ENCODE peak calls at places on chromosomes 4 and X, in eight cellular contexts. D is AG10803, M is breast epithelium, F is heart right ventricle, B is left ventricle myocardium inferior, Y is A549, W is ovary, V is testis. P is an unnamed sample.

GRCh38 chrX:12894074-12894691 is 12.2 kb upstream of the TLR8 start:
- DNase-seq in W (peak; percentile 49), D (peak; percentile 4), F (no peak), Y (peak; percentile 33), B (peak; percentile 16), V (peak; percentile 72), M (no peak), P (peak; percentile 33)

GRCh38 chr4:68962868-68963267 is 11.3 kb upstream of the UGT2A3 start:
- DNase-seq in V (no peak), D (no peak), F (no peak), Y (no peak), B (no peak), M (no peak), W (no peak), P (no peak)

GRCh38 chrX:143580266-143580665 is 55.6 kb downstream of the SLITRK4 start:
- DNase-seq in D (no peak), W (no peak), F (no peak), B (no peak), Y (no peak), M (no peak), V (peak; percentile 49), P (no peak)

GRCh38 chr4:134024251-134024650 is 177.3 kb downstream of the PABPC4L start:
- DNase-seq in M (no peak), D (no peak), Y (no peak), F (no peak), B (no peak), W (no peak), V (no peak), P (no peak)

GRCh38 chr4:145132521-145133098 is 34.5 kb downstream of the ABCE1 start:
- DNase-seq in F (peak; percentile 7), M (no peak), V (no peak), D (peak; percentile 8), W (no peak), B (no peak), Y (no peak), P (no peak)

GRCh38 chr4:145618912-145619638 is at the start of gene MMAA:
- DNase-seq in F (peak; percentile 96), B (peak; percentile 97), M (peak; percentile 88), V (peak; percentile 96), D (peak; percentile 92), Y (peak; percentile 74), W (peak; percentile 97), P (peak; percentile 93)

GRCh38 chr4:112099701-112100289 is 45.5 kb upstream of the FAM241A start:
- DNase-seq in M (no peak), V (no peak), Y (peak; percentile 22), B (no peak), W (no peak), F (no peak), D (peak; percentile 66), P (no peak)

GRCh38 chrX:111095974-111096870 is at the start of gene PAK3:
- DNase-seq in Y (no peak), B (no peak), F (peak; percentile 20), V (peak; percentile 73), M (peak; percentile 35), W (peak; percentile 68), D (peak; percentile 26), P (peak; percentile 11)

GRCh38 chrX:140360924-140361323 is 143.9 kb downstream of the SOX3 start:
- DNase-seq in W (no peak), F (no peak), D (no peak), V (no peak), B (no peak), Y (no peak), M (no peak), P (no peak)

DNA sequence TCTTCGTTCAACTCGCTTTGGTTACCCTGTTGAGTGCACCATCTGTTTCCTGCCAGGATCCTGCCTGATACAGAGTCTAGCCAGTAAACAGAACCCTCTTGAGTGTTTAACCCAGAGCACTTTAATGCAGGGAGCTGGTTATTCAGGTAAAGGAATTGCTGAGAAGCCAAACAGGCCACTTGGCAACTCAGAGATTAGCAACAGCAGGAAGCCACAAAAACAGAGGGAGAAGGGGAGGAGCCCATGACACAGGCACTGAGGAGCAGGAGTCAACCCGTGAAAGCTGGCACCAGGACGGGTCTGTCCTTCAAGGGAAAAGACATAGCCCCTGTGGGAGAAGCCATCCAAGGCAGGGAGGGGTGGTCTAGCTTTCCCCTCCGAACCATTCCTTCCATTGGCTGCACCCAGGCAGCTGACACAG is 641.4 kb downstream of the ZNF674 start:
- DNase-seq in D (no peak), M (no peak), F (no peak), W (no peak), V (no peak), Y (no peak), B (no peak), P (no peak)
- H3K4me3 ChIP-seq in D (no peak overlapping the region), M (no peak overlapping the region), F (no peak overlapping the region), W (no peak overlapping the region), V (no peak overlapping the region), Y (no peak overlapping the region), B (no peak overlapping the region), P (no peak overlapping the region)

DNA sequence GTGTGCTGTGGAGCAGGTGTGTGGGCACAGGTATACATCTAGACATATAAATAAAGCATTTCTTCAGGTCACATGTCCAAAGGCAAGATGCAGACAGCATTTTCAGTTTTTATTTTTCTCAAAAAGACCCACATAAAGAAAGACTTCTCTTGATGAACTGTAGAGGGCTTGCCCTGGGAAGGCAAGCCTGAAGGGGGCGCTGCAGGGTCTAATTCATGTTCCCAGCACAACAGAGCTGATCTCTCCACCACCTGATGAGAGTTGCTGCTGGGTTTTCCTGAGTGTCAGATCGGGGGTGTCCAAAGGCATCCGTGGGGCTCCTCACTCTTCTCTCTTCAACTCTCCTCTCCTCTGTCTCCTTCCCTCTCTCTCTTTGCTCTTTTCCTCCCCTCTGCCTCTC is 26.6 kb downstream of the ADRA2C start:
- DNase-seq in F (no peak), M (no peak), W (no peak), V (peak; percentile 28), B (no peak), D (no peak), Y (peak; percentile 13), P (no peak)
- TF ChIP-seq CTCF in F (no peak), M (no peak), W (no peak), V (peak; percentile 19), B (no peak), D (no peak), Y (no peak), P (no peak)

GRCh38 chr4:173528378-173529321 is 1.4 kb downstream of the HAND2 start:
- DNase-seq in V (no peak), Y (no peak), M (no peak), W (peak; percentile 71), D (peak; percentile 22), B (peak; percentile 36), F (no peak), P (no peak)

GRCh38 chr4:173532725-173533511 is 2.9 kb upstream of the HAND2 start:
- DNase-seq in M (no peak), D (no peak), Y (no peak), V (no peak), W (no peak), B (no peak), F (no peak), P (no peak)

GRCh38 chr4:173529505-173530325 is at the start of gene HAND2:
- DNase-seq in V (peak; percentile 81), M (no peak), Y (peak; percentile 60), B (peak; percentile 84), W (peak; percentile 90), F (peak; percentile 87), D (peak; percentile 73), P (no peak)

GRCh38 chr4:173531085-173531965 is 1.3 kb upstream of the HAND2 start:
- DNase-seq in M (no peak), F (peak; percentile 70), V (no peak), D (no peak), B (peak; percentile 62), Y (no peak), W (peak; percentile 61), P (no peak)

GRCh38 chr4:173530326-173531062 is 465 bp upstream of the HAND2 start:
- DNase-seq in V (no peak), W (peak; percentile 55), M (no peak), Y (no peak), D (no peak), B (no peak), F (no peak), P (no peak)
- H3K4me3 ChIP-seq in V (peak overlapping the region; percentile 64), W (peak overlapping the region; percentile 70), M (peak overlapping the region; percentile 55), Y (peak overlapping the region; percentile 63), D (peak overlapping the region; percentile 71), B (peak overlapping the region; percentile 84), F (peak overlapping the region; percentile 69), P (no peak overlapping the region)

GRCh38 chr4:21830272-21830671 is 118.3 kb downstream of the KCNIP4 start:
- DNase-seq in B (no peak), Y (no peak), V (no peak), W (no peak), M (no peak), D (no peak), F (no peak), P (no peak)
- TF ChIP-seq CTCF in B (no peak), Y (no peak), V (no peak), W (no peak), M (no peak), D (no peak), F (no peak), P (no peak)

GRCh38 chr4:88799900-88800299 is 102.3 kb upstream of the NAP1L5 start:
- DNase-seq in M (no peak), V (no peak), Y (no peak), D (no peak), F (no peak), B (no peak), W (no peak), P (no peak)
- H3K4me3 ChIP-seq in M (no peak overlapping the region), V (no peak overlapping the region), Y (no peak overlapping the region), D (no peak overlapping the region), F (no peak overlapping the region), B (no peak overlapping the region), W (no peak overlapping the region), P (no peak overlapping the region)

DNA sequence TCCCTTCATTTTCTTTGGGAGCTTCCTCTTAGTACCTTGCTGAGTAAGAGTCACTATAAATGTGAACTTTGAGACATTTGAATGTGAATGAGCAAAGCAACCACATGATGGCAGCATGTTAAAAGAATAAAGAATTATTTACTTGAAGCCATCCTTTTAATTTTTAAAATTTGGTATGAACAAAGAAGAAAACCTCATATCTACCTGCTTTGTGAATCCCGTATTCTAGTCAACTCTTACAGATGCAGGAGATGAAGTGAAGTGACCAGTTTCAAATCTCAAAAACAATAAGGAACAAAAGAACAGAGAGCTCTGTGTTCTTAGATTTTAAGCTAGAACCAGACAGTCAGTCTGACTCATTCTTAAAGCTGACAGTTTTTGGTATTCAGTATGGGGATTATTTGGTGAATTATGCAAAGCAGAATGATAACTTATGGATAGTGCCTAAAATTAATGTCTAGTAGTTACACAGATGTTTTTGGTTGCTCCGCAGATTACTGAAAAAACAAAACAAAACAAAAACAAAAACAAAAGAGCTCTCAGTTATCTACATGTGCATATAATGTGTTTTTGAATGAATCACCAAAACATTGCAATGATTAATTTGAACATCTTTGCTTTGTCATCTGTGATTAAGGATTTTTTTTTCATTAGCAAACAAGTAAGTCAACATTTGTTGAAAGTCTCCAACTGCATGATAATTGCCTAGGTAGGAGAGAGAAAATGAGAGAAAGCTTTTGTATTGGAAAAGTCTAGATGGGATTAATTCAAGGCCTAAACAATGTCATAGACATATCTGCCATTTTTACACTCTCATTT is 48.2 kb upstream of the H2AZ1 start:
- DNase-seq in F (no peak), B (no peak), M (no peak), D (peak; percentile 34), W (no peak), Y (peak; percentile 13), V (no peak), P (no peak)
- TF ChIP-seq CTCF in F (peak; percentile 37), B (peak; percentile 42), M (no peak), D (peak; percentile 53), W (no peak), Y (peak; percentile 52), V (no peak), P (no peak)